ENCODE peak calls at places on chromosomes 16 and 17, in ten cellular contexts. One of them, this sample, is unnamed.

GRCh38 chr17:66415366-66416206 is 113.2 kb downstream of the PRKCA start:
- DNase-seq in left ventricle myocardium inferior: no peak
- DNase-seq in cardiac muscle cell: no peak
- DNase-seq in HCT116: no peak
- DNase-seq in prostate gland: no peak
- DNase-seq in endodermal cell: no peak
- DNase-seq in GM23338: no peak
- DNase-seq in fibroblast of lung: no peak
- DNase-seq in aorta: no peak
- DNase-seq in foreskin keratinocyte: no peak
- DNase-seq in this sample: no peak

GRCh38 chr17:27609606-27610303 is 21.2 kb upstream of the LGALS9 start:
- DNase-seq in endodermal cell: peak; percentile 85
- DNase-seq in fibroblast of lung: no peak
- DNase-seq in HCT116: no peak
- DNase-seq in left ventricle myocardium inferior: no peak
- DNase-seq in GM23338: peak; percentile 63
- DNase-seq in prostate gland: peak; percentile 50
- DNase-seq in aorta: peak; percentile 50
- DNase-seq in foreskin keratinocyte: peak; percentile 23
- DNase-seq in cardiac muscle cell: no peak
- DNase-seq in this sample: no peak

GRCh38 chr17:57211543-57211942 is 44.8 kb upstream of the MSI2 start:
- DNase-seq in endodermal cell: no peak
- DNase-seq in HCT116: no peak
- DNase-seq in foreskin keratinocyte: peak; percentile 54
- DNase-seq in prostate gland: no peak
- DNase-seq in aorta: no peak
- DNase-seq in fibroblast of lung: peak; percentile 69
- DNase-seq in GM23338: no peak
- DNase-seq in cardiac muscle cell: no peak
- DNase-seq in left ventricle myocardium inferior: no peak
- DNase-seq in this sample: no peak

GRCh38 chr17:75146597-75146996 is 7.7 kb downstream of the JPT1 start:
- DNase-seq in foreskin keratinocyte: no peak
- DNase-seq in prostate gland: no peak
- DNase-seq in cardiac muscle cell: no peak
- DNase-seq in GM23338: no peak
- DNase-seq in aorta: no peak
- DNase-seq in left ventricle myocardium inferior: no peak
- DNase-seq in HCT116: no peak
- DNase-seq in endodermal cell: no peak
- DNase-seq in fibroblast of lung: peak; percentile 64
- DNase-seq in this sample: no peak

GRCh38 chr17:56468840-56469239 is 124.7 kb upstream of the NOG start:
- DNase-seq in left ventricle myocardium inferior: no peak
- DNase-seq in fibroblast of lung: no peak
- DNase-seq in prostate gland: no peak
- DNase-seq in endodermal cell: no peak
- DNase-seq in foreskin keratinocyte: peak; percentile 83
- DNase-seq in GM23338: no peak
- DNase-seq in cardiac muscle cell: no peak
- DNase-seq in aorta: no peak
- DNase-seq in HCT116: no peak
- DNase-seq in this sample: no peak

GRCh38 chr17:7405413-7405881 is 1.6 kb upstream of the TMEM256 start:
- DNase-seq in endodermal cell: peak; percentile 84
- DNase-seq in prostate gland: no peak
- DNase-seq in foreskin keratinocyte: no peak
- DNase-seq in fibroblast of lung: no peak
- DNase-seq in GM23338: peak; percentile 41
- DNase-seq in left ventricle myocardium inferior: no peak
- DNase-seq in aorta: no peak
- DNase-seq in cardiac muscle cell: peak; percentile 25
- DNase-seq in HCT116: no peak
- DNase-seq in this sample: no peak

GRCh38 chr17:78322858-78323455 is 36.9 kb downstream of the SOCS3 start:
- DNase-seq in foreskin keratinocyte: no peak
- DNase-seq in aorta: no peak
- DNase-seq in prostate gland: no peak
- DNase-seq in cardiac muscle cell: no peak
- DNase-seq in endodermal cell: no peak
- DNase-seq in GM23338: no peak
- DNase-seq in HCT116: no peak
- DNase-seq in left ventricle myocardium inferior: peak; percentile 85
- DNase-seq in fibroblast of lung: no peak
- DNase-seq in this sample: peak; percentile 90

GRCh38 chr17:2084129-2084765 is 29.3 kb downstream of the HIC1 start:
- DNase-seq in prostate gland: no peak
- DNase-seq in foreskin keratinocyte: peak; percentile 37
- DNase-seq in HCT116: no peak
- DNase-seq in left ventricle myocardium inferior: peak; percentile 71
- DNase-seq in endodermal cell: no peak
- DNase-seq in cardiac muscle cell: no peak
- DNase-seq in fibroblast of lung: peak; percentile 62
- DNase-seq in aorta: no peak
- DNase-seq in GM23338: no peak
- DNase-seq in this sample: peak; percentile 72

GRCh38 chr17:37824534-37825485 is 80.0 kb upstream of the HNF1B start:
- DNase-seq in left ventricle myocardium inferior: no peak
- DNase-seq in GM23338: peak; percentile 44
- DNase-seq in HCT116: no peak
- DNase-seq in fibroblast of lung: peak; percentile 92
- DNase-seq in foreskin keratinocyte: peak; percentile 97
- DNase-seq in endodermal cell: peak; percentile 94
- DNase-seq in aorta: no peak
- DNase-seq in cardiac muscle cell: peak; percentile 13
- DNase-seq in prostate gland: no peak
- DNase-seq in this sample: no peak

GRCh38 chr16:7548796-7549318 is 216.2 kb downstream of the RBFOX1 start:
- DNase-seq in cardiac muscle cell: no peak
- DNase-seq in aorta: no peak
- DNase-seq in foreskin keratinocyte: no peak
- DNase-seq in prostate gland: no peak
- DNase-seq in HCT116: no peak
- DNase-seq in left ventricle myocardium inferior: no peak
- DNase-seq in endodermal cell: no peak
- DNase-seq in GM23338: no peak
- DNase-seq in fibroblast of lung: no peak
- DNase-seq in this sample: no peak

GRCh38 chr17:50545306-50545705 is 1.7 kb upstream of the SPATA20 start:
- DNase-seq in left ventricle myocardium inferior: no peak
- DNase-seq in foreskin keratinocyte: no peak
- DNase-seq in endodermal cell: no peak
- DNase-seq in fibroblast of lung: no peak
- DNase-seq in HCT116: no peak
- DNase-seq in aorta: no peak
- DNase-seq in GM23338: no peak
- DNase-seq in prostate gland: no peak
- DNase-seq in cardiac muscle cell: no peak
- DNase-seq in this sample: no peak
- H3K4me1 ChIP-seq in left ventricle myocardium inferior: peaks cover 47% of the 10 kb centered on the region
- H3K4me1 ChIP-seq in foreskin keratinocyte: peaks cover 17% of the 10 kb centered on the region
- H3K4me1 ChIP-seq in endodermal cell: peaks cover 13% of the 10 kb centered on the region
- H3K4me1 ChIP-seq in fibroblast of lung: peaks cover 11% of the 10 kb centered on the region
- H3K4me1 ChIP-seq in HCT116: peaks cover 72% of the 10 kb centered on the region
- H3K4me1 ChIP-seq in aorta: no peaks in the 10 kb centered on the region
- H3K4me1 ChIP-seq in GM23338: peaks cover 18% of the 10 kb centered on the region
- H3K4me1 ChIP-seq in prostate gland: peaks cover 28% of the 10 kb centered on the region
- H3K4me1 ChIP-seq in cardiac muscle cell: peaks cover 12% of the 10 kb centered on the region
- H3K4me1 ChIP-seq in this sample: peaks cover 15% of the 10 kb centered on the region

GRCh38 chr17:59356543-59357218 is 25.2 kb downstream of the YPEL2 start:
- DNase-seq in cardiac muscle cell: no peak
- DNase-seq in HCT116: no peak
- DNase-seq in left ventricle myocardium inferior: no peak
- DNase-seq in aorta: no peak
- DNase-seq in foreskin keratinocyte: no peak
- DNase-seq in fibroblast of lung: peak; percentile 71
- DNase-seq in endodermal cell: no peak
- DNase-seq in GM23338: no peak
- DNase-seq in prostate gland: no peak
- DNase-seq in this sample: no peak
- H3K4me1 ChIP-seq in cardiac muscle cell: peaks cover 38% of the 10 kb centered on the region
- H3K4me1 ChIP-seq in HCT116: peaks cover 24% of the 10 kb centered on the region
- H3K4me1 ChIP-seq in left ventricle myocardium inferior: peaks cover 99% of the 10 kb centered on the region
- H3K4me1 ChIP-seq in aorta: peaks cover 16% of the 10 kb centered on the region
- H3K4me1 ChIP-seq in foreskin keratinocyte: peaks cover 2% of the 10 kb centered on the region
- H3K4me1 ChIP-seq in fibroblast of lung: peaks cover 9% of the 10 kb centered on the region
- H3K4me1 ChIP-seq in endodermal cell: peaks cover 9% of the 10 kb centered on the region
- H3K4me1 ChIP-seq in GM23338: peaks cover 10% of the 10 kb centered on the region
- H3K4me1 ChIP-seq in prostate gland: no peaks in the 10 kb centered on the region
- H3K4me1 ChIP-seq in this sample: peaks cover 93% of the 10 kb centered on the region

GRCh38 chr16:70701036-70701435 is 15.2 kb upstream of the MTSS2 start:
- DNase-seq in prostate gland: no peak
- DNase-seq in fibroblast of lung: no peak
- DNase-seq in GM23338: no peak
- DNase-seq in endodermal cell: no peak
- DNase-seq in HCT116: no peak
- DNase-seq in foreskin keratinocyte: no peak
- DNase-seq in cardiac muscle cell: no peak
- DNase-seq in aorta: no peak
- DNase-seq in left ventricle myocardium inferior: no peak
- DNase-seq in this sample: no peak
- H3K4me1 ChIP-seq in prostate gland: peaks cover 33% of the 10 kb centered on the region
- H3K4me1 ChIP-seq in fibroblast of lung: peaks cover 49% of the 10 kb centered on the region
- H3K4me1 ChIP-seq in GM23338: peaks cover 5% of the 10 kb centered on the region
- H3K4me1 ChIP-seq in endodermal cell: no peaks in the 10 kb centered on the region
- H3K4me1 ChIP-seq in HCT116: peaks cover 43% of the 10 kb centered on the region
- H3K4me1 ChIP-seq in foreskin keratinocyte: peaks cover 18% of the 10 kb centered on the region
- H3K4me1 ChIP-seq in cardiac muscle cell: peaks cover 62% of the 10 kb centered on the region
- H3K4me1 ChIP-seq in aorta: peaks cover 4% of the 10 kb centered on the region
- H3K4me1 ChIP-seq in left ventricle myocardium inferior: peaks cover 86% of the 10 kb centered on the region
- H3K4me1 ChIP-seq in this sample: no peaks in the 10 kb centered on the region

GRCh38 chr16:86669285-86669805 is 91.0 kb downstream of the FOXL1 start:
- DNase-seq in foreskin keratinocyte: no peak
- DNase-seq in aorta: no peak
- DNase-seq in HCT116: no peak
- DNase-seq in cardiac muscle cell: no peak
- DNase-seq in GM23338: no peak
- DNase-seq in prostate gland: no peak
- DNase-seq in fibroblast of lung: no peak
- DNase-seq in left ventricle myocardium inferior: no peak
- DNase-seq in endodermal cell: no peak
- DNase-seq in this sample: no peak

GRCh38 chr16:86665319-86665675 is 86.9 kb downstream of the FOXL1 start:
- DNase-seq in GM23338: no peak
- DNase-seq in left ventricle myocardium inferior: no peak
- DNase-seq in cardiac muscle cell: no peak
- DNase-seq in HCT116: no peak
- DNase-seq in fibroblast of lung: peak; percentile 94
- DNase-seq in endodermal cell: no peak
- DNase-seq in prostate gland: no peak
- DNase-seq in foreskin keratinocyte: peak; percentile 65
- DNase-seq in aorta: no peak
- DNase-seq in this sample: no peak

GRCh38 chr16:86668136-86668535 is 89.8 kb downstream of the FOXL1 start:
- DNase-seq in aorta: no peak
- DNase-seq in endodermal cell: peak; percentile 71
- DNase-seq in foreskin keratinocyte: peak; percentile 41
- DNase-seq in GM23338: peak; percentile 62
- DNase-seq in cardiac muscle cell: peak; percentile 40
- DNase-seq in prostate gland: no peak
- DNase-seq in fibroblast of lung: peak; percentile 87
- DNase-seq in HCT116: peak; percentile 71
- DNase-seq in left ventricle myocardium inferior: no peak
- DNase-seq in this sample: peak; percentile 39

GRCh38 chr16:86665929-86666328 is 87.6 kb downstream of the FOXL1 start:
- DNase-seq in aorta: no peak
- DNase-seq in left ventricle myocardium inferior: no peak
- DNase-seq in foreskin keratinocyte: no peak
- DNase-seq in HCT116: no peak
- DNase-seq in GM23338: no peak
- DNase-seq in endodermal cell: no peak
- DNase-seq in fibroblast of lung: no peak
- DNase-seq in cardiac muscle cell: no peak
- DNase-seq in prostate gland: no peak
- DNase-seq in this sample: no peak

DNA sequence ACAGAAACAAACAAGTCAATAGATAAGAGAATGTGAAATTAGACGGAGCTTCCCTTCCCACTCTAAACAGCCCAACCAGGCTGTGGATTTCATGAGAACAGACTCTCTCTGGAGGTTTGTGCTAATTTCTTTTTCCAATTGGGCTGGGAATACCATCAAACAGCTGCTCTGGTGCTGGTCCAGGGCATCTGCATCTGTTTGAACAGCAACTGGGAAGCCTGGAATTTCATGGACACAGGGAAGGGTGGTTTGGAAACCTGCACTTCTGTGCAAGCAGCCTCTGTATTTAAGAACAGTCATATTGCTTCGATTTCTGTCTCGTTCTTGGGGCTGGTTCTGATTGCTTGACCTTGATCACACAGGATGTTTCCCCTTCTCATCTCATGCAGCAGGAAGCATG is 88.7 kb downstream of the FOXL1 start:
- DNase-seq in aorta: no peak
- DNase-seq in prostate gland: no peak
- DNase-seq in fibroblast of lung: no peak
- DNase-seq in HCT116: no peak
- DNase-seq in foreskin keratinocyte: no peak
- DNase-seq in endodermal cell: no peak
- DNase-seq in GM23338: no peak
- DNase-seq in left ventricle myocardium inferior: peak; percentile 66
- DNase-seq in cardiac muscle cell: no peak
- DNase-seq in this sample: peak; percentile 69
- H3K4me1 ChIP-seq in aorta: no peaks in the 10 kb centered on the region
- H3K4me1 ChIP-seq in prostate gland: no peaks in the 10 kb centered on the region
- H3K4me1 ChIP-seq in fibroblast of lung: peaks cover 55% of the 10 kb centered on the region
- H3K4me1 ChIP-seq in HCT116: peaks cover 70% of the 10 kb centered on the region
- H3K4me1 ChIP-seq in foreskin keratinocyte: peaks cover 29% of the 10 kb centered on the region
- H3K4me1 ChIP-seq in endodermal cell: no peaks in the 10 kb centered on the region
- H3K4me1 ChIP-seq in GM23338: peaks cover 13% of the 10 kb centered on the region
- H3K4me1 ChIP-seq in left ventricle myocardium inferior: peaks cover 34% of the 10 kb centered on the region
- H3K4me1 ChIP-seq in cardiac muscle cell: peaks cover 2% of the 10 kb centered on the region
- H3K4me1 ChIP-seq in this sample: peaks cover 50% of the 10 kb centered on the region

GRCh38 chr16:2977440-2977839 is 2.8 kb downstream of the PKMYT1 start:
- DNase-seq in prostate gland: peak; percentile 79
- DNase-seq in GM23338: no peak
- DNase-seq in endodermal cell: no peak
- DNase-seq in foreskin keratinocyte: no peak
- DNase-seq in fibroblast of lung: no peak
- DNase-seq in HCT116: no peak
- DNase-seq in left ventricle myocardium inferior: no peak
- DNase-seq in cardiac muscle cell: no peak
- DNase-seq in aorta: no peak
- DNase-seq in this sample: no peak
- H3K4me1 ChIP-seq in prostate gland: peaks cover 30% of the 10 kb centered on the region
- H3K4me1 ChIP-seq in GM23338: peaks cover 16% of the 10 kb centered on the region
- H3K4me1 ChIP-seq in endodermal cell: peaks cover 3% of the 10 kb centered on the region
- H3K4me1 ChIP-seq in foreskin keratinocyte: peaks cover 13% of the 10 kb centered on the region
- H3K4me1 ChIP-seq in fibroblast of lung: peaks cover 8% of the 10 kb centered on the region
- H3K4me1 ChIP-seq in HCT116: peaks cover 29% of the 10 kb centered on the region
- H3K4me1 ChIP-seq in left ventricle myocardium inferior: peaks cover 24% of the 10 kb centered on the region
- H3K4me1 ChIP-seq in cardiac muscle cell: peaks cover 8% of the 10 kb centered on the region
- H3K4me1 ChIP-seq in aorta: no peaks in the 10 kb centered on the region
- H3K4me1 ChIP-seq in this sample: peaks cover 12% of the 10 kb centered on the region

GRCh38 chr16:57144027-57144426 is 41.8 kb downstream of the PSME3IP1 start:
- DNase-seq in left ventricle myocardium inferior: no peak
- DNase-seq in HCT116: no peak
- DNase-seq in endodermal cell: no peak
- DNase-seq in cardiac muscle cell: no peak
- DNase-seq in foreskin keratinocyte: no peak
- DNase-seq in fibroblast of lung: no peak
- DNase-seq in GM23338: no peak
- DNase-seq in prostate gland: no peak
- DNase-seq in aorta: no peak
- DNase-seq in this sample: no peak
- H3K4me1 ChIP-seq in left ventricle myocardium inferior: peaks cover 97% of the 10 kb centered on the region
- H3K4me1 ChIP-seq in HCT116: no peaks in the 10 kb centered on the region
- H3K4me1 ChIP-seq in endodermal cell: peaks cover 13% of the 10 kb centered on the region
- H3K4me1 ChIP-seq in cardiac muscle cell: no peaks in the 10 kb centered on the region
- H3K4me1 ChIP-seq in foreskin keratinocyte: no peaks in the 10 kb centered on the region
- H3K4me1 ChIP-seq in fibroblast of lung: no peaks in the 10 kb centered on the region
- H3K4me1 ChIP-seq in GM23338: peaks cover 27% of the 10 kb centered on the region
- H3K4me1 ChIP-seq in prostate gland: no peaks in the 10 kb centered on the region
- H3K4me1 ChIP-seq in aorta: no peaks in the 10 kb centered on the region
- H3K4me1 ChIP-seq in this sample: peaks cover 97% of the 10 kb centered on the region